ENCODE peak calls at places on chromosomes 11 and 22, in five cellular contexts. One of them, this sample, is unnamed.

GRCh38 chr11:2209900-2210321 is 38.3 kb upstream of the TH start:
- DNase-seq in upper lobe of right lung: peak
- DNase-seq in AG04449: no peak
- DNase-seq in fibroblast of mammary gland: no peak
- DNase-seq in lung: no peak
- DNase-seq in this sample: no peak

GRCh38 chr11:93519179-93519578 is 24.0 kb downstream of the SMCO4 start:
- DNase-seq in lung: no peak
- DNase-seq in fibroblast of mammary gland: no peak
- DNase-seq in AG04449: no peak
- DNase-seq in upper lobe of right lung: no peak
- DNase-seq in this sample: no peak

GRCh38 chr11:29306527-29306926 is 710.3 kb downstream of the KCNA4 start:
- DNase-seq in AG04449: peak
- DNase-seq in upper lobe of right lung: no peak
- DNase-seq in fibroblast of mammary gland: peak
- DNase-seq in lung: no peak
- DNase-seq in this sample: no peak

GRCh38 chr22:45880091-45880651 is 96.8 kb downstream of the WNT7B start:
- DNase-seq in AG04449: no peak
- DNase-seq in lung: no peak
- DNase-seq in fibroblast of mammary gland: no peak
- DNase-seq in upper lobe of right lung: peak
- DNase-seq in this sample: no peak

GRCh38 chr22:39303358-39303757 is 16.1 kb downstream of the RPL3 start:
- DNase-seq in upper lobe of right lung: no peak
- DNase-seq in lung: no peak
- DNase-seq in AG04449: no peak
- DNase-seq in fibroblast of mammary gland: no peak
- DNase-seq in this sample: no peak

GRCh38 chr22:35995345-35995744 is 33.3 kb downstream of the RBFOX2 start:
- DNase-seq in fibroblast of mammary gland: peak
- DNase-seq in lung: no peak
- DNase-seq in AG04449: no peak
- DNase-seq in upper lobe of right lung: no peak
- DNase-seq in this sample: no peak

GRCh38 chr22:48391171-48391711 is 1436.4 kb downstream of the BRD1 start:
- DNase-seq in AG04449: no peak
- DNase-seq in fibroblast of mammary gland: no peak
- DNase-seq in lung: no peak
- DNase-seq in upper lobe of right lung: no peak
- DNase-seq in this sample: no peak

GRCh38 chr11:2387266-2387982 is 10.3 kb downstream of the CD81 start:
- DNase-seq in AG04449: no peak
- DNase-seq in fibroblast of mammary gland: peak
- DNase-seq in upper lobe of right lung: no peak
- DNase-seq in lung: no peak
- DNase-seq in this sample: no peak

GRCh38 chr11:124753207-124753606 is 1.2 kb upstream of the VSIG2 start:
- DNase-seq in AG04449: no peak
- DNase-seq in lung: no peak
- DNase-seq in upper lobe of right lung: no peak
- DNase-seq in fibroblast of mammary gland: no peak
- DNase-seq in this sample: no peak

GRCh38 chr11:117673561-117673960 is 123.5 kb downstream of the DSCAML1 start:
- DNase-seq in AG04449: no peak
- DNase-seq in fibroblast of mammary gland: no peak
- DNase-seq in upper lobe of right lung: no peak
- DNase-seq in lung: no peak
- DNase-seq in this sample: no peak

GRCh38 chr11:66718320-66718971 is 10.6 kb downstream of the SPTBN2 start:
- DNase-seq in AG04449: no peak
- DNase-seq in upper lobe of right lung: peak
- DNase-seq in fibroblast of mammary gland: no peak
- DNase-seq in lung: peak
- DNase-seq in this sample: no peak

GRCh38 chr11:28619870-28620540 is 511.8 kb downstream of the METTL15 start:
- DNase-seq in upper lobe of right lung: no peak
- DNase-seq in AG04449: no peak
- DNase-seq in fibroblast of mammary gland: peak
- DNase-seq in lung: no peak
- DNase-seq in this sample: no peak

GRCh38 chr22:24121938-24122337 is 59.3 kb upstream of the SUSD2 start:
- DNase-seq in lung: no peak
- DNase-seq in upper lobe of right lung: no peak
- DNase-seq in AG04449: no peak
- DNase-seq in fibroblast of mammary gland: no peak
- DNase-seq in this sample: no peak

GRCh38 chr11:58691675-58692074 is 40.1 kb downstream of the GLYAT start:
- DNase-seq in lung: no peak
- DNase-seq in AG04449: no peak
- DNase-seq in fibroblast of mammary gland: no peak
- DNase-seq in upper lobe of right lung: no peak
- DNase-seq in this sample: no peak

GRCh38 chr11:14288189-14288935 is 70.6 kb downstream of the RRAS2 start:
- DNase-seq in AG04449: peak
- DNase-seq in lung: no peak
- DNase-seq in upper lobe of right lung: no peak
- DNase-seq in fibroblast of mammary gland: peak
- DNase-seq in this sample: no peak

GRCh38 chr11:19389787-19390303 is 149.1 kb upstream of the E2F8 start:
- DNase-seq in upper lobe of right lung: no peak
- DNase-seq in AG04449: no peak
- DNase-seq in fibroblast of mammary gland: peak
- DNase-seq in lung: peak
- DNase-seq in this sample: no peak

GRCh38 chr11:46296520-46297448 is 19.3 kb downstream of the CREB3L1 start:
- DNase-seq in upper lobe of right lung: no peak
- DNase-seq in lung: no peak
- DNase-seq in AG04449: peak
- DNase-seq in fibroblast of mammary gland: peak
- DNase-seq in this sample: peak

GRCh38 chr11:120030411-120030810 is 107.5 kb downstream of the TRIM29 start:
- DNase-seq in fibroblast of mammary gland: no peak
- DNase-seq in upper lobe of right lung: no peak
- DNase-seq in lung: no peak
- DNase-seq in AG04449: no peak
- DNase-seq in this sample: no peak

GRCh38 chr11:35035894-35036408 is 103.0 kb upstream of the CD44 start:
- DNase-seq in lung: no peak
- DNase-seq in AG04449: peak
- DNase-seq in upper lobe of right lung: no peak
- DNase-seq in fibroblast of mammary gland: peak
- DNase-seq in this sample: peak

GRCh38 chr22:17637490-17638181 is 921 bp upstream of the BCL2L13 start:
- DNase-seq in lung: no peak
- DNase-seq in upper lobe of right lung: no peak
- DNase-seq in AG04449: no peak
- DNase-seq in fibroblast of mammary gland: no peak
- DNase-seq in this sample: no peak

GRCh38 chr22:37220543-37220968 is 8.3 kb upstream of the SSTR3 start:
- DNase-seq in AG04449: no peak
- DNase-seq in lung: no peak
- DNase-seq in fibroblast of mammary gland: no peak
- DNase-seq in upper lobe of right lung: no peak
- DNase-seq in this sample: no peak

GRCh38 chr11:70323811-70324210 is 53.3 kb downstream of the PPFIA1 start:
- DNase-seq in fibroblast of mammary gland: peak
- DNase-seq in AG04449: no peak
- DNase-seq in upper lobe of right lung: no peak
- DNase-seq in lung: no peak
- DNase-seq in this sample: no peak

GRCh38 chr11:59872076-59872475 is 5.8 kb upstream of the TCN1 start:
- DNase-seq in AG04449: no peak
- DNase-seq in upper lobe of right lung: no peak
- DNase-seq in fibroblast of mammary gland: no peak
- DNase-seq in lung: no peak
- DNase-seq in this sample: no peak

GRCh38 chr22:46009730-46010129 is 32.8 kb upstream of the WNT7B start:
- DNase-seq in upper lobe of right lung: peak
- DNase-seq in AG04449: no peak
- DNase-seq in lung: no peak
- DNase-seq in fibroblast of mammary gland: no peak
- DNase-seq in this sample: no peak

GRCh38 chr22:39974065-39974464 is 13.9 kb downstream of the TMA7B start:
- DNase-seq in lung: no peak
- DNase-seq in upper lobe of right lung: no peak
- DNase-seq in fibroblast of mammary gland: no peak
- DNase-seq in AG04449: no peak
- DNase-seq in this sample: no peak

GRCh38 chr11:108501396-108501795 is 3.2 kb upstream of the POGLUT3 start:
- DNase-seq in upper lobe of right lung: no peak
- DNase-seq in AG04449: no peak
- DNase-seq in lung: no peak
- DNase-seq in fibroblast of mammary gland: peak
- DNase-seq in this sample: no peak

GRCh38 chr11:19828382-19829108 is 115.9 kb downstream of the NAV2 start:
- DNase-seq in lung: no peak
- DNase-seq in upper lobe of right lung: no peak
- DNase-seq in AG04449: no peak
- DNase-seq in fibroblast of mammary gland: peak
- DNase-seq in this sample: no peak

GRCh38 chr22:19120829-19121630 is 1.2 kb downstream of the DGCR2 start:
- DNase-seq in fibroblast of mammary gland: peak
- DNase-seq in upper lobe of right lung: peak
- DNase-seq in AG04449: no peak
- DNase-seq in lung: peak
- DNase-seq in this sample: no peak

GRCh38 chr22:20944042-20944441 is 23.0 kb upstream of the AIFM3 start:
- DNase-seq in fibroblast of mammary gland: no peak
- DNase-seq in AG04449: no peak
- DNase-seq in lung: no peak
- DNase-seq in upper lobe of right lung: no peak
- DNase-seq in this sample: no peak
- H3K4me3 ChIP-seq in fibroblast of mammary gland: no peak
- H3K4me3 ChIP-seq in AG04449: no peak
- H3K4me3 ChIP-seq in lung: no peak
- H3K4me3 ChIP-seq in upper lobe of right lung: no peak
- H3K4me3 ChIP-seq in this sample: no peak

DNA sequence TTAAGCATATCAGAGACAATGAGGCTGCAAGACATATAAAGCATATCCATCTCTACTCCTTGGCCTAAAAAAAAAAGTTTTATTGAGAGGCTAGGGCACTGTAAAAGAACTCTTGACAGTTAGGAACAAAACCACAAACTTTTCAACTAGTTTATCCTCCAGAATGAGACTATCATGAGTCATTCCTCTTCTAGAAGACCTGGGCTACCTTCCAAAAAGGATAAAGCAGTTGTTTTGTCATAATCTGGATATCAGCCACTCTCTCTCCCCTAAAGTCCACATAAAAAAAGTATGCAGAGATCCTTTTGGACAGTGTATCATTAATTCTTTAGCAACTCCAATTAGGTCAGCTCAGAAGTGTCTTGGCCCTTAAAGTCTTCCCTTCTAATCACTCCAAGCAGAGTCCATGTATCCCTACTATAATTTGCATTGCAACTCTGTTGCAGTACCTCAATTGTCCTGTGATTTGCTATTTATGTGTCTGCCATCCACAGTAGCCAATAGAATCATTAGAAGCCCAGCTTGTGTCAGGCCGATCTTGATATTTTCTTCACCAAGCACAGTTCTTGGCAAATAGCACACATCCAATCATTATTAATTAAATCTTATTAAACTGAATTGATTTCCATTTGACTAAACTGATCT is 10.4 kb downstream of the OR51T1 start:
- DNase-seq in lung: no peak
- DNase-seq in upper lobe of right lung: no peak
- DNase-seq in fibroblast of mammary gland: peak
- DNase-seq in AG04449: peak
- DNase-seq in this sample: peak
- TF ChIP-seq CTCF in lung: no peak
- TF ChIP-seq CTCF in upper lobe of right lung: no peak
- TF ChIP-seq CTCF in fibroblast of mammary gland: peak
- TF ChIP-seq CTCF in AG04449: no peak
- TF ChIP-seq CTCF in this sample: no peak

GRCh38 chr22:44473580-44473979 is 24.5 kb downstream of the RTL6 start:
- DNase-seq in fibroblast of mammary gland: no peak
- DNase-seq in upper lobe of right lung: no peak
- DNase-seq in lung: no peak
- DNase-seq in AG04449: no peak
- DNase-seq in this sample: no peak
- H3K4me3 ChIP-seq in fibroblast of mammary gland: no peak
- H3K4me3 ChIP-seq in upper lobe of right lung: no peak
- H3K4me3 ChIP-seq in lung: no peak
- H3K4me3 ChIP-seq in AG04449: no peak
- H3K4me3 ChIP-seq in this sample: no peak

GRCh38 chr22:31489632-31490495 is at the start of gene EIF4ENIF1:
- DNase-seq in lung: peak
- DNase-seq in upper lobe of right lung: peak
- DNase-seq in fibroblast of mammary gland: peak
- DNase-seq in AG04449: no peak
- DNase-seq in this sample: peak
- TF ChIP-seq CTCF in lung: no peak
- TF ChIP-seq CTCF in upper lobe of right lung: no peak
- TF ChIP-seq CTCF in fibroblast of mammary gland: no peak
- TF ChIP-seq CTCF in AG04449: no peak
- TF ChIP-seq CTCF in this sample: no peak

GRCh38 chr11:4641501-4641900 is 2.3 kb upstream of the OR51E1 start:
- DNase-seq in AG04449: no peak
- DNase-seq in fibroblast of mammary gland: no peak
- DNase-seq in lung: no peak
- DNase-seq in upper lobe of right lung: no peak
- DNase-seq in this sample: no peak

GRCh38 chr11:4644233-4644632 is 451 bp downstream of the OR51E1 start:
- DNase-seq in fibroblast of mammary gland: no peak
- DNase-seq in AG04449: no peak
- DNase-seq in lung: no peak
- DNase-seq in upper lobe of right lung: no peak
- DNase-seq in this sample: no peak

GRCh38 chr11:4642043-4642442 is 1.7 kb upstream of the OR51E1 start:
- DNase-seq in AG04449: no peak
- DNase-seq in upper lobe of right lung: no peak
- DNase-seq in fibroblast of mammary gland: no peak
- DNase-seq in lung: no peak
- DNase-seq in this sample: no peak

GRCh38 chr11:4643084-4643483 is 698 bp upstream of the OR51E1 start:
- DNase-seq in upper lobe of right lung: no peak
- DNase-seq in lung: no peak
- DNase-seq in fibroblast of mammary gland: no peak
- DNase-seq in AG04449: no peak
- DNase-seq in this sample: no peak

GRCh38 chr11:4643682-4644081 is at the start of gene OR51E1:
- DNase-seq in lung: no peak
- DNase-seq in fibroblast of mammary gland: no peak
- DNase-seq in AG04449: no peak
- DNase-seq in upper lobe of right lung: no peak
- DNase-seq in this sample: no peak
- H3K4me3 ChIP-seq in lung: no peak
- H3K4me3 ChIP-seq in fibroblast of mammary gland: no peak
- H3K4me3 ChIP-seq in AG04449: no peak
- H3K4me3 ChIP-seq in upper lobe of right lung: no peak
- H3K4me3 ChIP-seq in this sample: no peak

GRCh38 chr11:33089776-33090175 is 50.4 kb downstream of the TCP11L1 start:
- DNase-seq in AG04449: no peak
- DNase-seq in lung: no peak
- DNase-seq in upper lobe of right lung: no peak
- DNase-seq in fibroblast of mammary gland: no peak
- DNase-seq in this sample: no peak
- TF ChIP-seq CTCF in AG04449: no peak
- TF ChIP-seq CTCF in lung: no peak
- TF ChIP-seq CTCF in upper lobe of right lung: no peak
- TF ChIP-seq CTCF in fibroblast of mammary gland: no peak
- TF ChIP-seq CTCF in this sample: no peak